ENCODE peak calls at places on chromosomes 3 and 15, in eight cellular contexts. One of them, this sample, is unnamed.

GRCh38 chr3:84175449-84175848 is 783.3 kb upstream of the CADM2 start:
- DNase-seq in IMR-90: no peak
- DNase-seq in ovary: no peak
- DNase-seq in tibial artery: no peak
- DNase-seq in left lung: no peak
- DNase-seq in right cardiac atrium: no peak
- DNase-seq in fibroblast of mammary gland: no peak
- DNase-seq in heart right ventricle: no peak
- DNase-seq in this sample: no peak

GRCh38 chr3:58041182-58041825 is 33.1 kb downstream of the FLNB start:
- DNase-seq in left lung: no peak
- DNase-seq in fibroblast of mammary gland: no peak
- DNase-seq in heart right ventricle: no peak
- DNase-seq in tibial artery: no peak
- DNase-seq in right cardiac atrium: no peak
- DNase-seq in IMR-90: peak
- DNase-seq in ovary: peak
- DNase-seq in this sample: no peak

GRCh38 chr15:79673416-79674123 is 223.2 kb downstream of the MTHFS start:
- DNase-seq in left lung: no peak
- DNase-seq in heart right ventricle: no peak
- DNase-seq in fibroblast of mammary gland: peak
- DNase-seq in tibial artery: no peak
- DNase-seq in ovary: no peak
- DNase-seq in right cardiac atrium: no peak
- DNase-seq in IMR-90: peak
- DNase-seq in this sample: no peak

GRCh38 chr15:88218557-88219214 is 37.9 kb downstream of the NTRK3 start:
- DNase-seq in IMR-90: no peak
- DNase-seq in right cardiac atrium: no peak
- DNase-seq in ovary: no peak
- DNase-seq in tibial artery: no peak
- DNase-seq in heart right ventricle: no peak
- DNase-seq in left lung: no peak
- DNase-seq in fibroblast of mammary gland: no peak
- DNase-seq in this sample: no peak

GRCh38 chr15:39114690-39115378 is 466.0 kb upstream of the THBS1 start:
- DNase-seq in heart right ventricle: no peak
- DNase-seq in tibial artery: no peak
- DNase-seq in ovary: no peak
- DNase-seq in right cardiac atrium: no peak
- DNase-seq in IMR-90: no peak
- DNase-seq in left lung: no peak
- DNase-seq in fibroblast of mammary gland: no peak
- DNase-seq in this sample: no peak

GRCh38 chr3:96209703-96210102 is 604.7 kb upstream of the EPHA6 start:
- DNase-seq in heart right ventricle: no peak
- DNase-seq in ovary: no peak
- DNase-seq in tibial artery: no peak
- DNase-seq in right cardiac atrium: no peak
- DNase-seq in IMR-90: no peak
- DNase-seq in fibroblast of mammary gland: no peak
- DNase-seq in left lung: no peak
- DNase-seq in this sample: no peak

GRCh38 chr3:18409266-18409665 is 15.9 kb downstream of the SATB1 start:
- DNase-seq in IMR-90: no peak
- DNase-seq in left lung: no peak
- DNase-seq in heart right ventricle: no peak
- DNase-seq in ovary: no peak
- DNase-seq in tibial artery: no peak
- DNase-seq in right cardiac atrium: no peak
- DNase-seq in fibroblast of mammary gland: no peak
- DNase-seq in this sample: no peak

GRCh38 chr15:80870893-80871292 is 91.7 kb downstream of the CEMIP start:
- DNase-seq in IMR-90: no peak
- DNase-seq in right cardiac atrium: no peak
- DNase-seq in left lung: no peak
- DNase-seq in ovary: no peak
- DNase-seq in fibroblast of mammary gland: no peak
- DNase-seq in tibial artery: no peak
- DNase-seq in heart right ventricle: no peak
- DNase-seq in this sample: peak

GRCh38 chr3:126127904-126128303 is 44.0 kb upstream of the SLC41A3 start:
- DNase-seq in left lung: peak
- DNase-seq in IMR-90: no peak
- DNase-seq in heart right ventricle: peak
- DNase-seq in right cardiac atrium: peak
- DNase-seq in fibroblast of mammary gland: no peak
- DNase-seq in tibial artery: peak
- DNase-seq in ovary: peak
- DNase-seq in this sample: no peak

GRCh38 chr3:120693439-120694172 is 11.6 kb upstream of the HGD start:
- DNase-seq in heart right ventricle: no peak
- DNase-seq in ovary: no peak
- DNase-seq in IMR-90: peak
- DNase-seq in right cardiac atrium: no peak
- DNase-seq in fibroblast of mammary gland: peak
- DNase-seq in tibial artery: no peak
- DNase-seq in left lung: no peak
- DNase-seq in this sample: peak

GRCh38 chr15:96119734-96120133 is 210.8 kb upstream of the NR2F2 start:
- DNase-seq in right cardiac atrium: no peak
- DNase-seq in IMR-90: no peak
- DNase-seq in ovary: no peak
- DNase-seq in tibial artery: no peak
- DNase-seq in fibroblast of mammary gland: no peak
- DNase-seq in heart right ventricle: no peak
- DNase-seq in left lung: no peak
- DNase-seq in this sample: no peak

GRCh38 chr15:75809986-75810750 is 33.1 kb upstream of the UBE2Q2 start:
- DNase-seq in tibial artery: no peak
- DNase-seq in fibroblast of mammary gland: peak
- DNase-seq in heart right ventricle: no peak
- DNase-seq in IMR-90: no peak
- DNase-seq in right cardiac atrium: no peak
- DNase-seq in ovary: no peak
- DNase-seq in left lung: no peak
- DNase-seq in this sample: peak

DNA sequence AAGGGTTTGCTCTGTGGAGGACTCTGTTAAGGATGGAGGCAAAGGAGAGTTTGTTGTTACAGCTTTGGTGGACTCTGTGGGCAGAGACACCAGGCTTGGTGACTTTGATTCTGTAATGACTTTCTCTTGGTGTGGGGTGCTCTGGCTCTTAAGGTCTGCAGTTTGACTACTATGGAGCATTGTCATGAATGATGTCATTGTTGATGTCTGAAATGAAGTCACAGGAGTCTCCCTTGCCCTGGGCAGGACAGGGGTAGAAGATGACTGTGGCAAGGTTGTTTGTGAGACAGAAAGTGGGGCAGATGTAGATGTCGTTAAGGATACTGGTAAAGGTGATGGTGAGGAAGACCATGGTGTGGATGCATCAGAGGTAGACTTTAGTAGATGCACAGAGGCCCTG is 42.7 kb downstream of the HEG1 start:
- DNase-seq in tibial artery: no peak
- DNase-seq in ovary: no peak
- DNase-seq in right cardiac atrium: no peak
- DNase-seq in left lung: no peak
- DNase-seq in fibroblast of mammary gland: no peak
- DNase-seq in heart right ventricle: no peak
- DNase-seq in IMR-90: peak
- DNase-seq in this sample: no peak
- H3K4me3 ChIP-seq in tibial artery: no peak
- H3K4me3 ChIP-seq in ovary: no peak
- H3K4me3 ChIP-seq in right cardiac atrium: no peak
- H3K4me3 ChIP-seq in left lung: no peak
- H3K4me3 ChIP-seq in fibroblast of mammary gland: no peak
- H3K4me3 ChIP-seq in heart right ventricle: no peak
- H3K4me3 ChIP-seq in IMR-90: no peak
- H3K4me3 ChIP-seq in this sample: no peak

DNA sequence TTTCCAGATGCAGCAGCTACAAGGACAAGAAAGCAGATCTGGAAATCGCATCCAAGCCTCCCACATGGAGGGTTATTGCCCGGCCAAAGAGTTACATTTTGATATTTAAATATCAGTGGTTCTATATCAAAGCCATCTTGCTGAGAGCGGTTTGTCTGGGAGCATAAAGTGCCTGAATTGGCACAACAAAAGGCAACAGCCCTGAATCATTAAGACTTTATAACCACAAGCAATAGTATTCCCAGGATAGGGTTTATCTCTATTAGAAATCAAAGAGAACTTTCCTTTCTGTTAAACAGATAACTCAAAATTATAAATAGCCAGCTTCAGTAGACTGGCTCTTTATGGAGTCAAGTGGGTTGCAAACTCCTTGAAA is 564.7 kb downstream of the ROBO1 start:
- DNase-seq in heart right ventricle: no peak
- DNase-seq in ovary: no peak
- DNase-seq in tibial artery: no peak
- DNase-seq in fibroblast of mammary gland: no peak
- DNase-seq in left lung: no peak
- DNase-seq in IMR-90: no peak
- DNase-seq in right cardiac atrium: no peak
- DNase-seq in this sample: no peak
- H3K4me3 ChIP-seq in heart right ventricle: no peak
- H3K4me3 ChIP-seq in ovary: no peak
- H3K4me3 ChIP-seq in tibial artery: no peak
- H3K4me3 ChIP-seq in fibroblast of mammary gland: no peak
- H3K4me3 ChIP-seq in left lung: no peak
- H3K4me3 ChIP-seq in IMR-90: no peak
- H3K4me3 ChIP-seq in right cardiac atrium: no peak
- H3K4me3 ChIP-seq in this sample: no peak

GRCh38 chr3:16126634-16127033 is 47.8 kb upstream of the GALNT15 start:
- DNase-seq in tibial artery: no peak
- DNase-seq in ovary: no peak
- DNase-seq in left lung: no peak
- DNase-seq in fibroblast of mammary gland: no peak
- DNase-seq in right cardiac atrium: no peak
- DNase-seq in heart right ventricle: no peak
- DNase-seq in IMR-90: no peak
- DNase-seq in this sample: no peak

GRCh38 chr3:16132190-16132589 is 42.3 kb upstream of the GALNT15 start:
- DNase-seq in heart right ventricle: no peak
- DNase-seq in ovary: no peak
- DNase-seq in fibroblast of mammary gland: no peak
- DNase-seq in tibial artery: no peak
- DNase-seq in right cardiac atrium: no peak
- DNase-seq in IMR-90: no peak
- DNase-seq in left lung: no peak
- DNase-seq in this sample: no peak

GRCh38 chr3:16132926-16133325 is 41.6 kb upstream of the GALNT15 start:
- DNase-seq in tibial artery: no peak
- DNase-seq in left lung: no peak
- DNase-seq in right cardiac atrium: peak
- DNase-seq in ovary: no peak
- DNase-seq in heart right ventricle: peak
- DNase-seq in fibroblast of mammary gland: peak
- DNase-seq in IMR-90: peak
- DNase-seq in this sample: peak

GRCh38 chr3:16127257-16127656 is 47.2 kb upstream of the GALNT15 start:
- DNase-seq in fibroblast of mammary gland: no peak
- DNase-seq in heart right ventricle: no peak
- DNase-seq in ovary: no peak
- DNase-seq in left lung: no peak
- DNase-seq in IMR-90: no peak
- DNase-seq in right cardiac atrium: no peak
- DNase-seq in tibial artery: no peak
- DNase-seq in this sample: no peak

DNA sequence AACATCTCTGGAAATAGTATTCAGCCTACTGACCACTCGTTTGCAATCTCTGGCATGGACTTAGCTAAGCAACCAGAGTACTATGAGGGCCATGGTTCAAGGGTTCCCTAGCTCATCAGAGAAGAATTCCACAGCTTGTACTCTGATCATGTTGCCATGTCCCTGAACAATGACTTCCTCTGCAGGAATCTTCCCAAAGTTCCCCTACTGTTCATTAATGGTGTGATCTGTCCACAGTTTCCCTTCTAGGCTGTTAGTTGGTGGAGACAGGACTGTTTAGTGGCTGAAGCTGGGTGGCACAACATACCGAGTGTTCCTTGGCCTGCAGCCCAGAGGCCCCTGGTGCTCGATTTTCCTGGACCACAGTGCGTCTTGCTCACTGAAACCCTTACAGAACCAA is 44.4 kb upstream of the GALNT15 start:
- DNase-seq in right cardiac atrium: peak
- DNase-seq in ovary: no peak
- DNase-seq in left lung: no peak
- DNase-seq in fibroblast of mammary gland: peak
- DNase-seq in IMR-90: peak
- DNase-seq in heart right ventricle: no peak
- DNase-seq in tibial artery: peak
- DNase-seq in this sample: peak
- H3K4me3 ChIP-seq in right cardiac atrium: no peak
- H3K4me3 ChIP-seq in ovary: no peak
- H3K4me3 ChIP-seq in left lung: no peak
- H3K4me3 ChIP-seq in fibroblast of mammary gland: no peak
- H3K4me3 ChIP-seq in IMR-90: no peak
- H3K4me3 ChIP-seq in heart right ventricle: no peak
- H3K4me3 ChIP-seq in tibial artery: no peak
- H3K4me3 ChIP-seq in this sample: no peak

GRCh38 chr3:153165211-153165815 is 3.3 kb downstream of the RAP2B start:
- DNase-seq in tibial artery: no peak
- DNase-seq in fibroblast of mammary gland: peak
- DNase-seq in heart right ventricle: no peak
- DNase-seq in ovary: no peak
- DNase-seq in left lung: no peak
- DNase-seq in IMR-90: peak
- DNase-seq in right cardiac atrium: no peak
- DNase-seq in this sample: peak

GRCh38 chr3:153162513-153163348 is 705 bp downstream of the RAP2B start:
- DNase-seq in tibial artery: peak
- DNase-seq in IMR-90: peak
- DNase-seq in fibroblast of mammary gland: peak
- DNase-seq in ovary: peak
- DNase-seq in left lung: peak
- DNase-seq in heart right ventricle: peak
- DNase-seq in right cardiac atrium: peak
- DNase-seq in this sample: peak

GRCh38 chr3:153164009-153164550 is 2.1 kb downstream of the RAP2B start:
- DNase-seq in ovary: no peak
- DNase-seq in IMR-90: no peak
- DNase-seq in fibroblast of mammary gland: no peak
- DNase-seq in tibial artery: no peak
- DNase-seq in left lung: no peak
- DNase-seq in right cardiac atrium: no peak
- DNase-seq in heart right ventricle: no peak
- DNase-seq in this sample: peak

GRCh38 chr3:153163349-153164008 is 1.5 kb downstream of the RAP2B start:
- DNase-seq in fibroblast of mammary gland: peak
- DNase-seq in left lung: no peak
- DNase-seq in IMR-90: peak
- DNase-seq in ovary: no peak
- DNase-seq in tibial artery: no peak
- DNase-seq in heart right ventricle: peak
- DNase-seq in right cardiac atrium: no peak
- DNase-seq in this sample: peak

DNA sequence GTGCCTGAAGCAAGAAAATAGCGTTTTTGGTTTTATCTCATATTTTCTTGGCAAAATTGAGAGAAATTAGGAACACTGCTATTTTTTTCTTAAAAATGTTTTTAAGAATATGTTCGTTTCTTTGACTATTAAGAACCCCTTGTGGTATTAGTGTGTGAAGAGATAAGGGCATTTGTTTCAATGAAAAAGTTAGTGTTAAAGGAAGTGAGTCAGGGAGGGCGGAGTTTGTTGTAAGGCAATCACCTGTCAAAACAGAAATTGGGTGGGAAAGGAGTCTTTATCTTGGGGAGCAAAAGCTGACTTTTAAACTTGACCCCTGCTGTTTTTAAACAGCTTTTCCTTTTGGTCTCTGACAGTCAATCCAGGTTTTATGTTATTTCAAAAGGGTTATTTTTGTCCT is 4.2 kb downstream of the RAP2B start:
- DNase-seq in heart right ventricle: no peak
- DNase-seq in tibial artery: no peak
- DNase-seq in right cardiac atrium: no peak
- DNase-seq in ovary: no peak
- DNase-seq in fibroblast of mammary gland: no peak
- DNase-seq in IMR-90: peak
- DNase-seq in left lung: no peak
- DNase-seq in this sample: peak
- H3K4me3 ChIP-seq in heart right ventricle: peak
- H3K4me3 ChIP-seq in tibial artery: no peak
- H3K4me3 ChIP-seq in right cardiac atrium: peak
- H3K4me3 ChIP-seq in ovary: no peak
- H3K4me3 ChIP-seq in fibroblast of mammary gland: no peak
- H3K4me3 ChIP-seq in IMR-90: no peak
- H3K4me3 ChIP-seq in left lung: no peak
- H3K4me3 ChIP-seq in this sample: peak